ENCODE peak calls at places on chromosomes 7 and 10, in eight cellular contexts. One of them, this sample, is unnamed.

GRCh38 chr7:33849004-33849403 is 56.3 kb upstream of the BMPER start:
- DNase-seq in H7: no peak
- DNase-seq in fibroblast of the aortic adventitia: peak; percentile 43
- DNase-seq in tibial nerve: no peak
- DNase-seq in astrocyte of the cerebellum: no peak
- DNase-seq in CD8-positive, alpha-beta T cell: no peak
- DNase-seq in bronchial epithelial cell: no peak
- DNase-seq in transverse colon: no peak
- DNase-seq in this sample: no peak

GRCh38 chr10:87723500-87723899 is 63.8 kb downstream of the PAPSS2 start:
- DNase-seq in H7: no peak
- DNase-seq in fibroblast of the aortic adventitia: no peak
- DNase-seq in tibial nerve: no peak
- DNase-seq in astrocyte of the cerebellum: no peak
- DNase-seq in CD8-positive, alpha-beta T cell: no peak
- DNase-seq in bronchial epithelial cell: peak; percentile 38
- DNase-seq in transverse colon: no peak
- DNase-seq in this sample: no peak

GRCh38 chr10:15106352-15107013 is 9.3 kb downstream of the RPP38 start:
- DNase-seq in H7: peak; percentile 75
- DNase-seq in fibroblast of the aortic adventitia: peak; percentile 78
- DNase-seq in tibial nerve: peak; percentile 62
- DNase-seq in astrocyte of the cerebellum: peak; percentile 45
- DNase-seq in CD8-positive, alpha-beta T cell: peak; percentile 64
- DNase-seq in bronchial epithelial cell: peak; percentile 68
- DNase-seq in transverse colon: peak; percentile 82
- DNase-seq in this sample: peak; percentile 83

GRCh38 chr10:73478636-73479035 is 17.2 kb downstream of the PPP3CB start:
- DNase-seq in H7: no peak
- DNase-seq in fibroblast of the aortic adventitia: no peak
- DNase-seq in tibial nerve: no peak
- DNase-seq in astrocyte of the cerebellum: no peak
- DNase-seq in CD8-positive, alpha-beta T cell: no peak
- DNase-seq in bronchial epithelial cell: no peak
- DNase-seq in transverse colon: no peak
- DNase-seq in this sample: no peak

GRCh38 chr10:3548702-3549101 is 236.3 kb downstream of the KLF6 start:
- DNase-seq in H7: no peak
- DNase-seq in fibroblast of the aortic adventitia: peak; percentile 54
- DNase-seq in tibial nerve: no peak
- DNase-seq in astrocyte of the cerebellum: no peak
- DNase-seq in CD8-positive, alpha-beta T cell: no peak
- DNase-seq in bronchial epithelial cell: no peak
- DNase-seq in transverse colon: no peak
- DNase-seq in this sample: no peak

GRCh38 chr10:70827358-70827757 is 11.6 kb downstream of the SGPL1 start:
- DNase-seq in H7: no peak
- DNase-seq in fibroblast of the aortic adventitia: no peak
- DNase-seq in tibial nerve: no peak
- DNase-seq in astrocyte of the cerebellum: no peak
- DNase-seq in CD8-positive, alpha-beta T cell: no peak
- DNase-seq in bronchial epithelial cell: peak; percentile 76
- DNase-seq in transverse colon: no peak
- DNase-seq in this sample: no peak

GRCh38 chr7:130662426-130662825 is 6.1 kb downstream of the COPG2 start:
- DNase-seq in H7: no peak
- DNase-seq in fibroblast of the aortic adventitia: no peak
- DNase-seq in tibial nerve: no peak
- DNase-seq in astrocyte of the cerebellum: no peak
- DNase-seq in CD8-positive, alpha-beta T cell: no peak
- DNase-seq in bronchial epithelial cell: no peak
- DNase-seq in transverse colon: no peak
- DNase-seq in this sample: peak; percentile 5

GRCh38 chr10:4151466-4151865 is 366.5 kb upstream of the KLF6 start:
- DNase-seq in H7: peak; percentile 70
- DNase-seq in fibroblast of the aortic adventitia: no peak
- DNase-seq in tibial nerve: no peak
- DNase-seq in astrocyte of the cerebellum: no peak
- DNase-seq in CD8-positive, alpha-beta T cell: no peak
- DNase-seq in bronchial epithelial cell: no peak
- DNase-seq in transverse colon: no peak
- DNase-seq in this sample: no peak

GRCh38 chr7:137898839-137899681 is 52.3 kb upstream of the DGKI start:
- DNase-seq in H7: peak; percentile 74
- DNase-seq in fibroblast of the aortic adventitia: peak; percentile 77
- DNase-seq in tibial nerve: peak; percentile 73
- DNase-seq in astrocyte of the cerebellum: peak; percentile 45
- DNase-seq in CD8-positive, alpha-beta T cell: peak; percentile 77
- DNase-seq in bronchial epithelial cell: peak; percentile 46
- DNase-seq in transverse colon: peak; percentile 81
- DNase-seq in this sample: peak; percentile 67

GRCh38 chr7:5397657-5398237 is 25.9 kb downstream of the TNRC18 start:
- DNase-seq in H7: peak; percentile 51
- DNase-seq in fibroblast of the aortic adventitia: no peak
- DNase-seq in tibial nerve: no peak
- DNase-seq in astrocyte of the cerebellum: no peak
- DNase-seq in CD8-positive, alpha-beta T cell: no peak
- DNase-seq in bronchial epithelial cell: no peak
- DNase-seq in transverse colon: no peak
- DNase-seq in this sample: no peak

GRCh38 chr7:115232041-115232440 is 310.1 kb downstream of the MDFIC start:
- DNase-seq in H7: no peak
- DNase-seq in fibroblast of the aortic adventitia: peak; percentile 46
- DNase-seq in tibial nerve: no peak
- DNase-seq in astrocyte of the cerebellum: no peak
- DNase-seq in CD8-positive, alpha-beta T cell: no peak
- DNase-seq in bronchial epithelial cell: peak; percentile 25
- DNase-seq in transverse colon: no peak
- DNase-seq in this sample: peak; percentile 12

GRCh38 chr7:115240242-115240641 is 318.3 kb downstream of the MDFIC start:
- DNase-seq in H7: no peak
- DNase-seq in fibroblast of the aortic adventitia: no peak
- DNase-seq in tibial nerve: no peak
- DNase-seq in astrocyte of the cerebellum: no peak
- DNase-seq in CD8-positive, alpha-beta T cell: no peak
- DNase-seq in bronchial epithelial cell: no peak
- DNase-seq in transverse colon: no peak
- DNase-seq in this sample: no peak

GRCh38 chr7:115230882-115231508 is 309.1 kb downstream of the MDFIC start:
- DNase-seq in H7: no peak
- DNase-seq in fibroblast of the aortic adventitia: peak; percentile 94
- DNase-seq in tibial nerve: no peak
- DNase-seq in astrocyte of the cerebellum: peak; percentile 93
- DNase-seq in CD8-positive, alpha-beta T cell: no peak
- DNase-seq in bronchial epithelial cell: peak; percentile 98
- DNase-seq in transverse colon: no peak
- DNase-seq in this sample: peak; percentile 80

GRCh38 chr7:115229401-115230083 is 307.6 kb downstream of the MDFIC start:
- DNase-seq in H7: no peak
- DNase-seq in fibroblast of the aortic adventitia: no peak
- DNase-seq in tibial nerve: no peak
- DNase-seq in astrocyte of the cerebellum: peak; percentile 70
- DNase-seq in CD8-positive, alpha-beta T cell: no peak
- DNase-seq in bronchial epithelial cell: peak; percentile 12
- DNase-seq in transverse colon: no peak
- DNase-seq in this sample: no peak

GRCh38 chr7:115235075-115235474 is 313.2 kb downstream of the MDFIC start:
- DNase-seq in H7: no peak
- DNase-seq in fibroblast of the aortic adventitia: no peak
- DNase-seq in tibial nerve: no peak
- DNase-seq in astrocyte of the cerebellum: no peak
- DNase-seq in CD8-positive, alpha-beta T cell: no peak
- DNase-seq in bronchial epithelial cell: no peak
- DNase-seq in transverse colon: no peak
- DNase-seq in this sample: no peak
- H3K4me3 ChIP-seq in H7: no peak overlapping the region
- H3K4me3 ChIP-seq in fibroblast of the aortic adventitia: no peak overlapping the region
- H3K4me3 ChIP-seq in tibial nerve: no peak overlapping the region
- H3K4me3 ChIP-seq in astrocyte of the cerebellum: no peak overlapping the region
- H3K4me3 ChIP-seq in CD8-positive, alpha-beta T cell: no peak overlapping the region
- H3K4me3 ChIP-seq in bronchial epithelial cell: no peak overlapping the region
- H3K4me3 ChIP-seq in transverse colon: no peak overlapping the region
- H3K4me3 ChIP-seq in this sample: no peak overlapping the region

GRCh38 chr10:103764296-103765088 is 90.9 kb downstream of the SH3PXD2A start:
- DNase-seq in H7: no peak
- DNase-seq in fibroblast of the aortic adventitia: no peak
- DNase-seq in tibial nerve: no peak
- DNase-seq in astrocyte of the cerebellum: no peak
- DNase-seq in CD8-positive, alpha-beta T cell: no peak
- DNase-seq in bronchial epithelial cell: no peak
- DNase-seq in transverse colon: no peak
- DNase-seq in this sample: no peak

GRCh38 chr10:103765168-103765567 is 90.2 kb downstream of the SH3PXD2A start:
- DNase-seq in H7: no peak
- DNase-seq in fibroblast of the aortic adventitia: no peak
- DNase-seq in tibial nerve: no peak
- DNase-seq in astrocyte of the cerebellum: no peak
- DNase-seq in CD8-positive, alpha-beta T cell: peak; percentile 35
- DNase-seq in bronchial epithelial cell: peak; percentile 65
- DNase-seq in transverse colon: no peak
- DNase-seq in this sample: peak; percentile 43

GRCh38 chr10:103766751-103767509 is 88.4 kb downstream of the SH3PXD2A start:
- DNase-seq in H7: no peak
- DNase-seq in fibroblast of the aortic adventitia: no peak
- DNase-seq in tibial nerve: no peak
- DNase-seq in astrocyte of the cerebellum: no peak
- DNase-seq in CD8-positive, alpha-beta T cell: no peak
- DNase-seq in bronchial epithelial cell: no peak
- DNase-seq in transverse colon: no peak
- DNase-seq in this sample: no peak

GRCh38 chr10:103767756-103768155 is 87.6 kb downstream of the SH3PXD2A start:
- DNase-seq in H7: no peak
- DNase-seq in fibroblast of the aortic adventitia: no peak
- DNase-seq in tibial nerve: no peak
- DNase-seq in astrocyte of the cerebellum: no peak
- DNase-seq in CD8-positive, alpha-beta T cell: no peak
- DNase-seq in bronchial epithelial cell: no peak
- DNase-seq in transverse colon: no peak
- DNase-seq in this sample: no peak

DNA sequence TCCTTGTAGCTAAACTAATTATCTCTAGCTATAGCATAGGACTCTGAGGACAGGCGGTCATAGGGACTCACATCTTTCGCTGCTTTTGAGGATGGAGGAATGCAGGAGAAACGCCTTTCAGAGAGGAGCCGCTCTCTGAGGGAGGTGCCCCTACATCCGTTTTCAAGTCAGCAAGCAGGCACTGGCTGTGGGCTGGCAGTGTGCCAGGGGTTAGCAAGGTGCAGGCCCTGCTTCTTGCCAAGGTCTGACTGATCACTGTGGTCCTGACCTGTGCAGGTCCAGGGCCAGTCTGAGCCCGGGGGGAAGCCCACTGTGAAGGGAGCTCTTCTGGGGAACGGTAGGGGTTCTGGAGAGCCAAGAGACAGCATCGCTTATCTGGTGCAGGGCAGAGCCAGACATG is 89.4 kb downstream of the SH3PXD2A start:
- DNase-seq in H7: no peak
- DNase-seq in fibroblast of the aortic adventitia: no peak
- DNase-seq in tibial nerve: no peak
- DNase-seq in astrocyte of the cerebellum: no peak
- DNase-seq in CD8-positive, alpha-beta T cell: peak; percentile 84
- DNase-seq in bronchial epithelial cell: peak; percentile 42
- DNase-seq in transverse colon: no peak
- DNase-seq in this sample: no peak
- H3K4me3 ChIP-seq in H7: no peak overlapping the region
- H3K4me3 ChIP-seq in fibroblast of the aortic adventitia: no peak overlapping the region
- H3K4me3 ChIP-seq in tibial nerve: no peak overlapping the region
- H3K4me3 ChIP-seq in astrocyte of the cerebellum: no peak overlapping the region
- H3K4me3 ChIP-seq in CD8-positive, alpha-beta T cell: peak overlapping the region; percentile 1
- H3K4me3 ChIP-seq in bronchial epithelial cell: no peak overlapping the region
- H3K4me3 ChIP-seq in transverse colon: no peak overlapping the region
- H3K4me3 ChIP-seq in this sample: no peak overlapping the region

DNA sequence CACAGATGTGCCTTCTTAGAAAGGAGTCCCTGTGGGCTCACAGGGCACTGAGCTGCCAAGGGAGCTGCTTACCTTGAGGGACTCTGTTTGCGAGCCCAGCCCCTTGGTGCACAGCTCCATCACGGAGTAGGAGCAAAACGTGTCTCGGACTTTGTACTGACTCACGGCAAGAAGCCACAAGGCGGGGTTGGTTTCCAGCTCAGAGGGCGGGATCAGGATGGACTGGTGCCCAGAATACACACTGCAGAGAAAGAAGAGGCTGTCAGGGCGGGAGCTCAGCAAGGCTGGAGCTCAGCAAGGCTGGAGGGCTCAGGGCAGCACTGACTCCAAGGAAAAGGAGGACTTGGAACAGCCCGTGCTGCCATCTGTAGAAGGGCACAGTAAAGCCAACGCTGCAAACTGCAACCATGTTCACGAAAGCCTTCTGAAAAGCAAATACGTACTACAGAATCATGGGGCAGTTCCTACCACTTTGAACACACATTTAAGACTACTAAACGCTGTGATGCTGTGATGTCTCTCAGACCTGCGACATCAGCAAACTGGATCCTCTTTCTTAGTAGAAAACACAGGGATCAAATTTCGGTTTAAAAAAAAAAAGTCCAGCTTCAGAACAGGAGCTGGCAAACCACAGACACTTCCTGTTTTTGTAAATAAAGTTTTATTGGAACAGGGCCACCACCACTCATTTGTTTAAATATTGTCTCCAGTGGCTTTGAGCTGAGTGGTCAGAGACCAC is 194.3 kb downstream of the ZMYND11 start:
- DNase-seq in H7: peak; percentile 51
- DNase-seq in fibroblast of the aortic adventitia: peak; percentile 95
- DNase-seq in tibial nerve: peak; percentile 83
- DNase-seq in astrocyte of the cerebellum: peak; percentile 94
- DNase-seq in CD8-positive, alpha-beta T cell: peak; percentile 52
- DNase-seq in bronchial epithelial cell: peak; percentile 90
- DNase-seq in transverse colon: peak; percentile 90
- DNase-seq in this sample: peak; percentile 96
- H3K4me3 ChIP-seq in H7: no peak overlapping the region
- H3K4me3 ChIP-seq in fibroblast of the aortic adventitia: peak overlapping the region; percentile 44
- H3K4me3 ChIP-seq in tibial nerve: no peak overlapping the region
- H3K4me3 ChIP-seq in astrocyte of the cerebellum: peak overlapping the region; percentile 19
- H3K4me3 ChIP-seq in CD8-positive, alpha-beta T cell: no peak overlapping the region
- H3K4me3 ChIP-seq in bronchial epithelial cell: no peak overlapping the region
- H3K4me3 ChIP-seq in transverse colon: no peak overlapping the region
- H3K4me3 ChIP-seq in this sample: peak overlapping the region; percentile 40

DNA sequence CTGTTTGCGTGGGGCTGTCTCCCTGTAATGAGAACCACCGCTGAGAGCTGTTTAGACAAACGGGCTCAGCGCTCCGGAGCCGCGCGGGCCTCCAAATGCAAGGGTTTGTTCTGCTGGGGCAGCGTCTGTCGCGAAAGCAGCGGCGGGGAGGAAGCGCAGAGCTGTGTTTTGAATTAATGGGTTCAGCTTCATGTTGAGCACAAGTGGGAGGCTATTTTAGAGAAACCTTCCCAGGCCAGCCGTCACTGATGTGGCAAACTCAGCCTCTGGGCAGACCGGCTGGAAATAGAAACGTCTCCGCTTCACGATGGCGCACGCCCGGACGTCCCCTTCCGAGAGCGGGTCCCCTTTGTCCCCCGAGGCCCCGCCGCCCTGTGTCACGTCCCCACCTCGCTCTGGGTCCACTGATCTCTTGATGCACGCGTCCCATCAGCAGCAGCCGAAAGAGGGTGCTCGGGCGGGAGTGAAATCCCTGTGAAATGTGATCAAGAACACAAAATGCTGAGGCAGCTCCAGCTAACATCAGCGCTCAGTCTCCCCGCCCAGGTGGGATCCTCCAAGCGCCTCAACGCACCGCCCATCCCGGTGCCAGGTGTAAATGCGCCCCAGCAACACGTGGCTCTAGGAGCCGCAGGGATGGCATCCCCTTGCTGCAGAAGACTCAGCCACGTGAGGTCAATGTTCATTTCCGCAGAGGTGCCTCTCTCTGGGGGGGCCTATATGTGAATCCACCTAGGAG is 44.9 kb downstream of the BAMBI start:
- DNase-seq in H7: peak; percentile 71
- DNase-seq in fibroblast of the aortic adventitia: peak; percentile 38
- DNase-seq in tibial nerve: peak; percentile 20
- DNase-seq in astrocyte of the cerebellum: no peak
- DNase-seq in CD8-positive, alpha-beta T cell: no peak
- DNase-seq in bronchial epithelial cell: no peak
- DNase-seq in transverse colon: peak; percentile 8
- DNase-seq in this sample: peak; percentile 14
- H3K4me3 ChIP-seq in H7: peak overlapping the region; percentile 60
- H3K4me3 ChIP-seq in fibroblast of the aortic adventitia: peak overlapping the region; percentile 56
- H3K4me3 ChIP-seq in tibial nerve: peak overlapping the region; percentile 31
- H3K4me3 ChIP-seq in astrocyte of the cerebellum: peak overlapping the region; percentile 44
- H3K4me3 ChIP-seq in CD8-positive, alpha-beta T cell: no peak overlapping the region
- H3K4me3 ChIP-seq in bronchial epithelial cell: peak overlapping the region; percentile 34
- H3K4me3 ChIP-seq in transverse colon: peak overlapping the region; percentile 7
- H3K4me3 ChIP-seq in this sample: peak overlapping the region; percentile 60

This sample was measured in brain microvascular endothelial cell.